ENCODE peak calls at places on chromosome 1, in seven cellular contexts. Y is AG04450, S is uterus, L is Calu3, M is progenitor cell of endocrine pancreas, F is AG10803, G is neural progenitor cell. I is an unnamed sample.

GRCh38 chr1:216757110-216757509 is 33.9 kb upstream of the ESRRG start:
- DNase-seq in F (no peak), M (no peak), G (no peak), Y (no peak), L (no peak), S (no peak), I (no peak)

GRCh38 chr1:67722292-67722944 is 37.4 kb downstream of the GADD45A start:
- DNase-seq in G (no peak), M (no peak), L (no peak), Y (no peak), F (peak; percentile 32), S (no peak), I (no peak)

GRCh38 chr1:65209005-65209885 is 61.2 kb downstream of the AK4 start:
- DNase-seq in F (peak; percentile 44), G (peak; percentile 27), M (no peak), L (peak; percentile 57), S (peak; percentile 28), Y (no peak), I (peak; percentile 44)

GRCh38 chr1:44835738-44836675 is 7.0 kb downstream of the PTCH2 start:
- DNase-seq in L (peak; percentile 91), G (peak; percentile 88), M (peak; percentile 78), F (peak; percentile 77), S (peak; percentile 85), Y (peak; percentile 57), I (peak; percentile 88)

GRCh38 chr1:176178316-176178715 is 28.8 kb downstream of the COP1 start:
- DNase-seq in F (no peak), L (no peak), Y (no peak), S (no peak), M (no peak), G (no peak), I (no peak)

GRCh38 chr1:8145525-8145924 is 119.4 kb upstream of the ERRFI1 start:
- DNase-seq in F (no peak), Y (no peak), M (no peak), L (no peak), S (no peak), G (no peak), I (no peak)

GRCh38 chr1:40782371-40782956 is 1.1 kb upstream of the KCNQ4 start:
- DNase-seq in G (peak; percentile 73), F (no peak), M (no peak), L (peak; percentile 28), Y (no peak), S (no peak), I (peak; percentile 46)

GRCh38 chr1:232952514-232953175 is 2.2 kb downstream of the NTPCR start:
- DNase-seq in S (no peak), L (peak; percentile 63), F (peak; percentile 55), G (peak; percentile 83), M (peak; percentile 21), Y (no peak), I (peak; percentile 52)

GRCh38 chr1:2344121-2344681 is 47.2 kb downstream of the MORN1 start:
- DNase-seq in M (no peak), Y (no peak), F (no peak), S (no peak), G (no peak), L (no peak), I (no peak)

GRCh38 chr1:160711528-160712311 is at the start of gene CD48:
- DNase-seq in M (no peak), F (no peak), S (no peak), G (no peak), Y (no peak), L (no peak), I (no peak)

GRCh38 chr1:246280551-246280950 is 226.5 kb downstream of the SMYD3 start:
- DNase-seq in S (no peak), F (peak; percentile 37), Y (no peak), L (peak; percentile 7), G (no peak), M (no peak), I (peak; percentile 14)

GRCh38 chr1:115640384-115640783 is 1.4 kb upstream of the VANGL1 start:
- DNase-seq in S (no peak), Y (no peak), L (no peak), G (no peak), F (no peak), M (no peak), I (no peak)

GRCh38 chr1:63728611-63729226 is 45.1 kb upstream of the ROR1 start:
- DNase-seq in F (no peak), S (no peak), L (no peak), G (no peak), Y (no peak), M (no peak), I (no peak)

GRCh38 chr1:38071530-38072266 is 25.1 kb upstream of the POU3F1 start:
- DNase-seq in L (no peak), S (no peak), M (no peak), F (peak; percentile 46), Y (no peak), G (no peak), I (no peak)

GRCh38 chr1:160205242-160205973 is at the start of gene PEA15:
- DNase-seq in G (peak; percentile 91), M (peak; percentile 50), S (peak; percentile 76), Y (no peak), L (peak; percentile 84), F (peak; percentile 62), I (peak; percentile 76)

GRCh38 chr1:243483952-243484351 is 228.1 kb downstream of the SDCCAG8 start:
- DNase-seq in M (no peak), F (no peak), Y (no peak), G (no peak), L (no peak), S (no peak), I (no peak)

GRCh38 chr1:243481101-243481500 is 225.3 kb downstream of the SDCCAG8 start:
- DNase-seq in G (no peak), L (no peak), S (no peak), Y (no peak), M (no peak), F (no peak), I (no peak)

GRCh38 chr1:243482237-243483022 is 226.6 kb downstream of the SDCCAG8 start:
- DNase-seq in L (peak; percentile 31), M (no peak), S (peak; percentile 44), F (peak; percentile 91), Y (no peak), G (peak; percentile 58), I (no peak)

GRCh38 chr1:243487036-243487648 is 231.3 kb downstream of the SDCCAG8 start:
- DNase-seq in F (no peak), L (no peak), S (no peak), M (no peak), Y (no peak), G (no peak), I (no peak)

GRCh38 chr1:243483084-243483845 is 227.4 kb downstream of the SDCCAG8 start:
- DNase-seq in L (no peak), G (peak; percentile 57), F (no peak), S (no peak), M (peak; percentile 31), Y (no peak), I (peak; percentile 63)
- TF ChIP-seq CTCF in L (no peak), G (peak; percentile 42), F (peak; percentile 3), S (peak; percentile 17), M (peak; percentile 32), Y (no peak), I (no peak)

DNA sequence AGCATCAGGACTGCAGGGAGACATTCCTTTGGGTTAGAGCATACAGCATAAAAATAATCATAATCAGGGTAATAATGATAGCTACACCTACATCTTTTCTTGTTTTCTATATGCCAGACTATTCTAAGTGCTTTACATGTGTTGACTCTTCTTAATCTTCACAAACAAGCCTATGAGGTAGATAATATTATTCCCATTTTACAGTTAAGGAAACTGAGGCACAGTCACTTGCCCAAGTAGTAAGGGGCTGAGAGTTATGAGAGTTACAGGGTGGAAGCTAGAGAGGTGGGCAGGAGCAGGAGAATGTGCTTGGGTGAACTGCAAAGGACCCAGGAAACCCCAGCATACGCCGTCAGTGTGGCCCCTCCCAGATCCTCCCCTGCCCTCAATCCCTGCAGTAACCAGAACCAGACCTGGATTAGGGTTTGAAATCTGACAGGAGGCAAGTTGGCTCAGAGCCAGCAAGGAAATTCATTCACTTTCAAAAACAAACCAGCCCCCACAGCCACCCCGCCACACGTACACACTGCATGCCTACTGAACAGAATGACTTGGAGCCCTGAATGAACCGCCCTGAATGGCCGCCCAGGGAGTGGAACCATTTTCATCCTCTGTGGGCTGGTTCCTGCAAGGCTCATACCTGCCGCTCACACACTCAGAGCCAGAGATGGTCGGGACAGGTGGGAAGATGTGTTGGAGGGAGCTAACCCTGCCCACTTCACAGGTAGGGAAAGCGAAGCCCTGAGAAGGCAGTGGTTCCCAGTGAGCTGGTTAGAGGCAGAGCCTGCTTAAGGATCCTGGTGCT is 126.0 kb downstream of the TRABD2B start:
- DNase-seq in F (no peak), L (peak; percentile 62), S (no peak), G (no peak), M (no peak), Y (no peak), I (no peak)
- TF ChIP-seq CTCF in F (no peak), L (no peak), S (no peak), G (no peak), M (no peak), Y (no peak), I (no peak)

GRCh38 chr1:204961765-204962419 is 81.1 kb upstream of the CNTN2 start:
- DNase-seq in F (no peak), M (no peak), L (no peak), S (no peak), Y (no peak), G (no peak), I (no peak)
- TF ChIP-seq CTCF in F (no peak), M (no peak), L (no peak), S (no peak), Y (no peak), G (peak; percentile 37), I (no peak)

GRCh38 chr1:9183898-9184297 is 50.7 kb upstream of the H6PD start:
- DNase-seq in Y (no peak), S (no peak), G (no peak), L (no peak), M (no peak), F (no peak), I (no peak)

GRCh38 chr1:9182784-9183257 is 51.8 kb upstream of the H6PD start:
- DNase-seq in Y (no peak), M (no peak), G (peak; percentile 47), S (no peak), F (no peak), L (no peak), I (peak; percentile 18)

GRCh38 chr1:9181176-9181906 is 52.4 kb upstream of the GPR157 start:
- DNase-seq in G (peak; percentile 83), M (peak; percentile 70), F (peak; percentile 61), Y (no peak), L (peak; percentile 78), S (peak; percentile 62), I (peak; percentile 93)

GRCh38 chr1:9183441-9183840 is 51.1 kb upstream of the H6PD start:
- DNase-seq in G (no peak), L (no peak), M (no peak), Y (no peak), S (no peak), F (no peak), I (no peak)

DNA sequence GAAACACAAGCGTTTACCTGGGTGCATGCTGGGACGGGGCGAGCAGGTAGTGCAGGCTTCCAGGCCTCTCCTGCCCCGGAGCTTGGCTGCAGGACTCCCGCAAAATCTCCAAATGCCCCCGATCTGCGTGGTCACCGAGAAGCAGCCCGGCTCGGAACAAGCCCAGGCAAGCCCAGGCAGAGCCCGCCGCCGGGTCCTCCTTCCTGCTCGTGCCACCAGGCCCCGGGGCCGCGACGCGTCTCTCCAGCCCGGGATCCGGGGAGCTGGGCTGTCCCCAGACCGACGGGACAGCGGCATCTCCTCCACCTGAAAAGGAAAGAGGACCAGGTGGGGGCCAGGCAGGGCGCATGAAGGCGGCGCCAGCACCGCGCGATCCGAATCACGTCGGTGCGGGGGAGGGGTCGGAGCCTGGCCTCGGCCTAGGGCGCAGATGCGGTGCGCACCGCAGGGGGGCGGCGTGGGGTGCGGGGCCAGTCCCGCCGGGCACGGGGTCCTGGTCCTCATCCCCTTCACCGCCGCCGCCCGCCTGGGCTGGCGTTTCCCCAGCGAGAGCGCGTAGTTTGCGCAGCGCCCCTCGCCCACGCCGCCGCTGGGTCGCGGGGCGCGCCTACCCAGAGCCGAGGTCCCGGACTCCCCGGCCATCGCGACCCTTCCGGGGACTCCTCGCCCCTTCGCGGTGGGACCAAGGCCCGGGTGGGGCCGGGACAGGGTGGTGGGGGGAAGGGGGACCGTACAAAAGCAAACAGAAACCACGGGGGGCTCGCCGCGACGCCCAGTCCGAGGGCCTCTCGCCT is 52.4 kb upstream of the H6PD start:
- DNase-seq in Y (no peak), F (peak; percentile 56), S (no peak), L (peak; percentile 61), G (peak; percentile 66), M (peak; percentile 32), I (peak; percentile 58)
- TF ChIP-seq CTCF in Y (peak; percentile 18), F (no peak), S (peak; percentile 29), L (peak; percentile 27), G (no peak), M (peak; percentile 38), I (no peak)

I was measured in endothelial cell.